ENCODE peak calls at places on chromosome X, in four cellular contexts. C, D, E and V are unnamed samples.

GRCh38 chrX:10106801-10107200 is 50.0 kb upstream of the CLCN4 start:
- DNase-seq in C (no peak), E (no peak), D (no peak), V (no peak)

GRCh38 chrX:16445166-16445752 is 204.7 kb upstream of the S100G start:
- DNase-seq in D (peak; percentile 36), C (no peak), E (no peak), V (peak; percentile 35)

GRCh38 chrX:121782544-121782943 is 735.1 kb downstream of the GLUD2 start:
- DNase-seq in D (no peak), E (no peak), C (no peak), V (no peak)

GRCh38 chrX:465418-465817 is 78.7 kb upstream of the PPP2R3B start:
- DNase-seq in C (no peak), D (no peak), E (no peak), V (no peak)

GRCh38 chrX:112760697-112761096 is 79.9 kb downstream of the AMOT start:
- DNase-seq in C (no peak), E (no peak), D (no peak), V (no peak)

GRCh38 chrX:24271262-24271661 is 42.6 kb downstream of the SUPT20HL2 start:
- DNase-seq in C (no peak), E (no peak), D (no peak), V (no peak)

GRCh38 chrX:54495814-54496516 is at the start of gene FGD1:
- DNase-seq in E (no peak), C (peak; percentile 72), D (peak; percentile 72), V (peak; percentile 45)

GRCh38 chrX:16838202-16839066 is 31.7 kb downstream of the RBBP7 start:
- DNase-seq in D (no peak), E (peak; percentile 55), C (no peak), V (no peak)

GRCh38 chrX:13693341-13693871 is 4.5 kb downstream of the RAB9A start:
- DNase-seq in E (no peak), D (no peak), C (no peak), V (no peak)

GRCh38 chrX:119042996-119043395 is 29.8 kb upstream of the CT47C1 start:
- DNase-seq in E (no peak), D (no peak), C (no peak), V (no peak)

GRCh38 chrX:24920769-24921168 is 95.0 kb downstream of the ARX start:
- DNase-seq in E (no peak), C (no peak), D (no peak), V (peak; percentile 8)

GRCh38 chrX:151359931-151360871 is 36.8 kb upstream of the VMA21 start:
- DNase-seq in C (no peak), E (no peak), D (peak; percentile 69), V (peak; percentile 52)
- TF ChIP-seq CTCF in C (peak; percentile 38), E (peak; percentile 77), D (peak; percentile 50), V (peak; percentile 57)

GRCh38 chrX:43949669-43950068 is 23.5 kb downstream of the NDP start:
- DNase-seq in C (peak; percentile 58), E (no peak), D (peak; percentile 61), V (no peak)
- TF ChIP-seq CTCF in C (peak; percentile 43), E (peak; percentile 27), D (peak; percentile 36), V (peak; percentile 25)

GRCh38 chrX:71911023-71911730 is 532 bp downstream of the NHSL2 start:
- DNase-seq in C (no peak), E (no peak), D (peak; percentile 57), V (peak; percentile 22)

GRCh38 chrX:71911731-71912050 is 1.0 kb downstream of the NHSL2 start:
- DNase-seq in E (no peak), C (no peak), D (peak; percentile 41), V (no peak)

GRCh38 chrX:71908387-71908786 is 2.3 kb upstream of the NHSL2 start:
- DNase-seq in E (no peak), D (no peak), C (no peak), V (no peak)

GRCh38 chrX:71910526-71911022 is at the start of gene NHSL2:
- DNase-seq in D (peak; percentile 65), E (no peak), C (no peak), V (peak; percentile 30)

DNA sequence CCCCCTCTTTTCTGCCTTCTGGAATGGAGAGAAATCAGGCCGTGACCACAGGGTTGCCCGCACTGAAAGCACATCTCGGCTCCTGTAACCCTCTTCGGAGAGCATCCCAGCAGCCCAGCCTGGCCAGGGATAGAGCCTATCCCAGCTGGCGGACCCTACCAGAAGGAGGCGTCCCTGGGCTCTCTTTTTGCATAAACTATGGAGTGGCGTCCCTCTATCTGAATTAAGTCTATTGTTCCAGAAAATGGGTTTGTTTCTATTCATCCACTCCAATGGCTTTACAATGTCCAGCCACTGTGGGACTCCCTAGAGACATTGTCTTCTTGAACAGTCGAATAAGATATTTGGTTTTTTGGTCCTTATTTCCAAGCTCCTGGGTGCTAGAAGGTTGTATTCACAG is 689 bp upstream of the NHSL2 start:
- DNase-seq in C (no peak), D (peak; percentile 64), E (no peak), V (no peak)
- TF ChIP-seq CTCF in C (no peak), D (no peak), E (peak; percentile 56), V (no peak)

GRCh38 chrX:133337250-133337649 is 78.0 kb downstream of the GPC4 start:
- DNase-seq in D (no peak), C (no peak), E (no peak), V (no peak)

GRCh38 chrX:133333154-133333750 is 82.0 kb downstream of the GPC4 start:
- DNase-seq in C (no peak), E (no peak), D (no peak), V (no peak)

DNA sequence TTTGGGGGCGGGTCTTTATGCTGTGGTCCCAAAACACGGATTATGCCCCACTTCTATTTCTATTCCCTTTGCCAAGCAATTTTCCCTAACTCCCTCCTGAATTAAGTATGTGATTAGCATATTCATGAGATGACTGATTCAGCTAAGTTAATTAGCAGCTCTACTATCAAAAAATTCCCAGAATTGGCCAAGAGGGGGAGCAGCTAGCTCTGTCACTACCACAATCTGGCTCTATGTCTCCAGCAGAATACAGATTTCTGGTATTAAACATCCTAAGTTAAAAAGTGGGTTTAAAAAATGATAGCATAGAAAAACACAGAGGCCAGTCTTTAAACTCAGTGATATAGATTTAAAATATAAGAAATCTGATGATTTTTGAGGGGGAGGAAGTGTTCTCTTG is 80.3 kb downstream of the GPC4 start:
- DNase-seq in E (peak; percentile 8), C (no peak), D (no peak), V (no peak)
- TF ChIP-seq CTCF in E (peak; percentile 57), C (peak; percentile 52), D (peak; percentile 58), V (peak; percentile 15)

DNA sequence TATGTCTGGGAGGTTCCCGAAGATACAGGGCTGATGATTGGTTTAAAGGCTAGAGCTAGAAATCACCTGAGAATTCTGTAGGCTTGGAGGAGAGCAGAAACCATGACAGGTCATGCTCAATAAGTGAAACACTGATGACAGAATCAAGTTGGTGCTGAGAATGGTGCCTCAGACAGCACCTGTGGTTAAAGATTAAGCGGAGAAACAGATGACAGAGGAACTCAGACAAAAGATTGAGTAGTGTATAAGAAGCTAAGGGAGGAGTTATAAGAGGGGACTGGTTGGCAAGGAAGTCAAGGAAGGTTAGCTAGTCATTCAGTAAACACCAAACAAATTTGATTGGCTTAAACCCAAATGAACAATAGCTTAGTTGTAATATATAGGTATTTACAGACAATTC is 385.4 kb upstream of the CNKSR2 start:
- DNase-seq in D (no peak), C (no peak), E (no peak), V (no peak)
- TF ChIP-seq CTCF in D (no peak), C (no peak), E (no peak), V (no peak)